ENCODE peak calls at places on chromosomes 12 and 14, in seven cellular contexts. L is adrenal gland; G is neuronal stem cell; U is mucosa of descending colon; Y is cardiac muscle cell; K is GM23338; Z is effector memory CD4-positive, alpha-beta T cell. P is an unnamed sample. For H3K36me3 and H3K4me1, the result is how much of the 10 kb centered on the place peaks cover.

GRCh38 chr12:9928607-9929006 is 3.6 kb downstream of the CLEC2A start:
- DNase-seq in L (no peak), G (no peak), U (no peak), Y (no peak), K (no peak), Z (no peak), P (no peak)

GRCh38 chr14:90439874-90440442 is 43.1 kb downstream of the CALM1 start:
- DNase-seq in L (no peak), G (no peak), U (no peak), Y (no peak), K (peak), Z (no peak), P (peak)

GRCh38 chr14:89186850-89187376 is 230.1 kb downstream of the FOXN3 start:
- DNase-seq in L (peak), G (no peak), U (no peak), Y (no peak), K (no peak), Z (no peak), P (no peak)

GRCh38 chr12:77032406-77032805 is 33.0 kb downstream of the E2F7 start:
- DNase-seq in L (no peak), G (no peak), U (no peak), Y (no peak), K (no peak), Z (no peak), P (no peak)

GRCh38 chr12:56160160-56160763 is 2.1 kb downstream of the MYL6 start:
- DNase-seq in L (peak), G (no peak), U (peak), Y (peak), K (peak), Z (peak), P (no peak)

GRCh38 chr14:37194698-37195097 is 3.0 kb upstream of the MIPOL1 start:
- DNase-seq in L (no peak), G (no peak), U (no peak), Y (no peak), K (no peak), Z (no peak), P (no peak)

GRCh38 chr12:15268927-15269552 is 47.8 kb upstream of the RERG start:
- DNase-seq in L (peak), G (peak), U (peak), Y (peak), K (peak), Z (no peak), P (peak)

GRCh38 chr12:93813972-93814821 is 137.0 kb downstream of the CRADD start:
- DNase-seq in L (peak), G (no peak), U (peak), Y (peak), K (no peak), Z (no peak), P (no peak)

GRCh38 chr14:75123991-75124390 is 2.9 kb downstream of the NEK9 start:
- DNase-seq in L (peak), G (no peak), U (no peak), Y (peak), K (no peak), Z (no peak), P (no peak)

GRCh38 chr12:58639323-58639934 is 280.9 kb downstream of the LRIG3 start:
- DNase-seq in L (no peak), G (no peak), U (no peak), Y (peak), K (no peak), Z (no peak), P (no peak)

GRCh38 chr12:121782616-121782966 is 10.9 kb downstream of the RHOF start:
- DNase-seq in L (no peak), G (no peak), U (no peak), Y (no peak), K (no peak), Z (no peak), P (no peak)

GRCh38 chr12:1811281-1811947 is 9.0 kb upstream of the LRTM2 start:
- DNase-seq in L (no peak), G (no peak), U (no peak), Y (peak), K (no peak), Z (peak), P (no peak)

DNA sequence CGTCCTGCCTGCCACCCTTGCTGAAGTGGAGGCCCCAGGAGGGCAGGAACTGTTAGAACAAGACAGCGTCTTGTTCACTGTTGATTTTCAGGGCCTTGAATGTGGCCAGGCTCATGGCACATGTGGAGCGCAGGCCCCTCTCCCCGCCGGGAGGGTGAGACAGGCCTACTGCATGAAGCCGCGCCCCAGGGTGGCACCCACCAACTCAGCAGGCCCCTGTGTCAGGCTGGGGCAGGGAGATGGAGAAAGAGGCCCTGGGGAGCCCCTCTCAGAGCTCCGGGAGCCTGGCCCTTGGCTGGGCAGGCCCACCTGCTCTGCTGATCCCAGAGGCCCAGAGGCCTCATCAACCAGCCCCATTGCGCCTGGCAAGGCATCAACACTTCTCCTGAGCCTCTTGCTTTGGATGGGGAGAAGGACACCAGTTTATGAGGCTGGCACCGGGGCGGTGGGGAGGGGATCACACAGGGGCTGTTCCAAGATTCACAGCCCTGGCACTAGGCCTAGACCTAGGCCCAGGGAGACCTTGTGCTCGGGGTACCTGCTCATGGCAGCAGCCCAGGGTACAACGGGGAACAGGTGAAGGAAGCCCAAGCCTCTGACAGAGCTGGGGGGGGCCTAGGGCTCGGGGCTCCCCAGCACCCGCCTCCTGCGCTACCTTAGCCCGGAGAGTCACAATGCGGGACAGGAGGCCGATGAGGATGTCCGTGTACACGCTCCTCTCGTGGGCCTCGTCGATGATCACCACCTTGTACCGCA is 18.1 kb downstream of the DHX37 start:
- DNase-seq in L (no peak), G (no peak), U (no peak), Y (no peak), K (no peak), Z (no peak), P (no peak)
- H3K36me3 ChIP-seq in L (under half), G (half or more), U (under half), Y (under half), K (under half), Z (half or more), P (half or more)

DNA sequence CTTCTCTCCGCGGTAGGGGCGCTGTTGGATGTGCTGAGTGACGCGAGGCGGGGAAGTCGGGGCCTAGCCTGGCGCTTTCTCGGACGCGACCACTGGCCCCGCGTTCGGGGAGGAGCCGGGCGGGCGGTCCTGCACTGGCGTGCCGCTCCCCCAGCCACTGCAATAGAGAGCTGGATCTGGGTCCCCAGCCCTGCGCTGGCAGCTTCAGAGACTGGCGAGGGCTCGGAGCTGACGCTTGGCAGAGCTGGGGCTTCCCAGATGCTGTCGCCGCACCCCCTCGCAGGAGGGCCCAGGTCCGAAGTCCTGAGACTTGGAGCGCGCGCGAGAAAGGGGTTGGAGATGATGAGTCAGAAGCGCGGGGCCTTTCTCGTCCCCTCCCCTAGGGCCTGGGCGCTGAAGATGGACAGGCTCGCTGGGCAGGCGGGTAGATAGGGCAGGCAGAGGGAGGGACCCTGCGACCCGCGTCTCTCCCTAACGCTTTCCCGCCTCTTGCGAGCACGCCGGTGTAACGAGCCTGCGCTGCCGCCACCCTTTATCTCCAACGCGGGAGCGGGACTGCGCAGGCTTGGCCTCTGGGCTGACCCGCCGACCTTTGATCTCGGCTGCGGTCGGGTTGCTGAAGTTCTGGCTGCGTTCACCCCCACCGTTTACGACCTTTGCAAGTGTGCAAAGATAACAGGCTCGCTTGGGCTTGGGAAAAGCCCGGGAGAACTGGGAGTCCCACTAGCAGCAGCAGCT is 3.0 kb downstream of the TMEM253 start:
- DNase-seq in L (peak), G (peak), U (peak), Y (peak), K (peak), Z (peak), P (peak)
- H3K4me1 ChIP-seq in L (under half), G (under half), U (half or more), Y (under half), K (under half), Z (under half), P (under half)

GRCh38 chr14:67680121-67680602 is 5.7 kb upstream of the VTI1B start:
- DNase-seq in L (no peak), G (no peak), U (no peak), Y (peak), K (no peak), Z (no peak), P (no peak)

GRCh38 chr14:67680941-67681340 is 6.5 kb upstream of the VTI1B start:
- DNase-seq in L (no peak), G (no peak), U (peak), Y (no peak), K (no peak), Z (no peak), P (no peak)

DNA sequence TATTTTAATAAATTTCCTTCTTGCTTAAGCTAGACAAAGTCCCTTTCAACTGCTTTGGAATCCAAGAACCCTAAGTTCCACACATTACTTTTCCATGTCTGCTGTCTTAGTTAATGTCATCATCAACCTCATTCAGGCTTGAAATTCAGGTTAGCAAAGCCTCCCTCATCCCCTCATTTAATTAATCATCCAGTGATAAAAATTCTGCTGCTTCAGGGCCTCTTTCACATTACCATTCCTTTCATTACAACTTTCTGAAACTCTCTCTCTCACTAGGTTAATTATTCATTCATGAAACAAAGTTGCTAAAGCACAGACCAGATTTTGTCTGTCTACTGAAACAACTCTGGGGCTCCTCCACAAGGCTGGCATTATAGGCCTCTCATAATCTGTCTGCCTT is 9.4 kb upstream of the VTI1B start:
- DNase-seq in L (no peak), G (no peak), U (no peak), Y (no peak), K (no peak), Z (no peak), P (no peak)
- H3K36me3 ChIP-seq in L (under half), G (half or more), U (under half), Y (under half), K (half or more), Z (under half), P (half or more)

GRCh38 chr12:131093971-131094830 is 140.5 kb downstream of the ADGRD1 start:
- DNase-seq in L (peak), G (no peak), U (no peak), Y (no peak), K (no peak), Z (no peak), P (no peak)
- H3K4me1 ChIP-seq in L (under half), G (under half), U (under half), Y (under half), K (under half), Z (under half), P (under half)

P was measured in HAP-1.